ENCODE peak calls at places on chromosomes 4 and X, in six cellular contexts. E is smooth muscle cell of the brain vasculature; K is SW 1271; C is HEK293T; J is activated CD4-positive, alpha-beta T cell treated with anti-CD3 and anti-CD28 coated beads, Interleukin-2, amount 50 U/mL, for 1 hour; Q is cardiac fibroblast. H is an unnamed sample.

GRCh38 chrX:67568769-67569168 is 24.9 kb downstream of the AR start:
- DNase-seq in Q (no peak), J (no peak), E (no peak), K (no peak), C (no peak), H (no peak)

GRCh38 chrX:45750639-45751038 is 550.0 kb upstream of the DIPK2B start:
- DNase-seq in C (no peak), J (no peak), K (no peak), Q (no peak), E (no peak), H (no peak)

GRCh38 chr4:121139533-121140222 is 24.4 kb downstream of the TNIP3 start:
- DNase-seq in J (no peak), K (no peak), E (no peak), Q (peak), C (no peak), H (peak)

GRCh38 chr4:158811704-158812103 is 42.9 kb downstream of the FNIP2 start:
- DNase-seq in E (no peak), K (no peak), C (no peak), Q (peak), J (no peak), H (no peak)

GRCh38 chr4:176432811-176433540 is 113.2 kb downstream of the SPCS3 start:
- DNase-seq in K (no peak), J (no peak), E (peak), C (no peak), Q (no peak), H (no peak)

GRCh38 chrX:120125444-120125843 is 9.7 kb upstream of the RHOXF1 start:
- DNase-seq in E (no peak), K (no peak), C (no peak), Q (peak), J (no peak), H (no peak)

GRCh38 chrX:12308420-12308819 is 170.1 kb downstream of the FRMPD4 start:
- DNase-seq in J (no peak), C (no peak), Q (no peak), K (no peak), E (no peak), H (no peak)

GRCh38 chr4:55545133-55545532 is 1.6 kb downstream of the CLOCK start:
- DNase-seq in E (no peak), K (no peak), J (no peak), Q (peak), C (no peak), H (no peak)

GRCh38 chrX:76428243-76429130 is 977 bp downstream of the MAGEE1 start:
- DNase-seq in K (no peak), C (no peak), E (no peak), J (peak), Q (no peak), H (no peak)

H was measured in non-pigmented ciliary epithelial cell.